ENCODE peak calls at places on chromosomes 5 and 9, in ten cellular contexts. R is trophoblast cell, K is LoVo, F is NCI-H2029 treated with DMSO at 0.1 percent for 48 hours, X is NCI-H774, L is H1, O is esophagus squamous epithelium, U is AG09309, H is HL-60, W is uterus. T is an unnamed sample.

GRCh38 chr5:2756764-2757163 is 5.3 kb upstream of the IRX2 start:
- DNase-seq in W (no peak), L (no peak), K (no peak), O (no peak), R (no peak), F (no peak), X (peak), U (no peak), H (no peak), T (no peak)

GRCh38 chr9:127707766-127708165 is 978 bp downstream of the CFAP157 start:
- DNase-seq in O (no peak), H (no peak), R (no peak), W (no peak), X (peak), L (no peak), K (no peak), U (no peak), F (no peak), T (no peak)

GRCh38 chr9:98929866-98930265 is 13.8 kb upstream of the COL15A1 start:
- DNase-seq in F (no peak), W (no peak), K (no peak), H (no peak), R (peak), L (no peak), O (no peak), X (no peak), U (no peak), T (no peak)

GRCh38 chr9:5586391-5586802 is 42.5 kb upstream of the RIC1 start:
- DNase-seq in H (no peak), L (no peak), K (no peak), W (no peak), X (no peak), O (no peak), F (no peak), U (peak), R (peak), T (no peak)

GRCh38 chr5:146290318-146290717 is 48.3 kb upstream of the POU4F3 start:
- DNase-seq in K (no peak), R (no peak), L (no peak), X (no peak), F (no peak), U (no peak), O (no peak), W (no peak), H (no peak), T (peak)

GRCh38 chr5:28666075-28666474 is 1627.7 kb upstream of the CDH9 start:
- DNase-seq in K (no peak), R (no peak), H (no peak), X (no peak), W (no peak), O (no peak), F (no peak), L (no peak), U (no peak), T (no peak)

GRCh38 chr9:16485575-16486321 is 384.7 kb downstream of the BNC2 start:
- DNase-seq in H (no peak), F (no peak), L (peak), W (no peak), X (no peak), K (no peak), R (no peak), O (no peak), U (no peak), T (no peak)

GRCh38 chr5:17154211-17154996 is 63.0 kb upstream of the BASP1 start:
- DNase-seq in W (no peak), K (peak), L (no peak), H (no peak), F (no peak), O (no peak), X (no peak), R (no peak), U (peak), T (peak)

GRCh38 chr9:33721674-33722358 is 73.5 kb upstream of the PRSS3 start:
- DNase-seq in O (no peak), W (peak), U (peak), X (peak), R (peak), F (peak), H (peak), K (peak), L (peak), T (peak)

GRCh38 chr5:76601470-76601869 is 21.7 kb downstream of the F2RL2 start:
- DNase-seq in F (peak), H (peak), U (no peak), X (peak), L (no peak), W (no peak), O (no peak), K (peak), R (peak), T (peak)

GRCh38 chr9:91746904-91747303 is 203.1 kb downstream of the ROR2 start:
- DNase-seq in L (no peak), H (no peak), O (no peak), F (no peak), X (no peak), U (no peak), R (no peak), W (no peak), K (no peak), T (no peak)

T was measured in A549.